ENCODE peak calls at places on chromosomes 13 and 19, in seven cellular contexts. V is neural progenitor cell, H is endodermal cell, F is heart right ventricle, K is substantia nigra, N is left lung, E is ascending aorta. Q is an unnamed sample.

GRCh38 chr13:38819053-38819452 is 132.2 kb downstream of the FREM2 start:
- DNase-seq in V (peak), H (no peak), F (no peak), K (no peak), N (no peak), E (no peak), Q (no peak)

GRCh38 chr19:49775742-49776370 is 9.1 kb downstream of the AP2A1 start:
- DNase-seq in V (no peak), H (no peak), F (no peak), K (no peak), N (no peak), E (no peak), Q (no peak)

GRCh38 chr19:50607874-50608785 is 31.6 kb downstream of the SYT3 start:
- DNase-seq in V (peak), H (peak), F (peak), K (peak), N (peak), E (peak), Q (no peak)

GRCh38 chr13:76222511-76222910 is 586.4 kb downstream of the LMO7 start:
- DNase-seq in V (no peak), H (no peak), F (no peak), K (no peak), N (no peak), E (no peak), Q (no peak)

GRCh38 chr19:17070912-17071311 is 4.3 kb downstream of the HAUS8 start:
- DNase-seq in V (no peak), H (no peak), F (no peak), K (no peak), N (peak), E (no peak), Q (no peak)

GRCh38 chr19:16085115-16085514 is 8.8 kb downstream of the TPM4 start:
- DNase-seq in V (no peak), H (no peak), F (no peak), K (no peak), N (no peak), E (no peak), Q (no peak)

GRCh38 chr13:78657699-78658629 is 991 bp downstream of the OBI1 start:
- DNase-seq in V (no peak), H (peak), F (no peak), K (no peak), N (no peak), E (no peak), Q (no peak)

GRCh38 chr19:51317968-51318367 is 6.5 kb downstream of the IGLON5 start:
- DNase-seq in V (no peak), H (no peak), F (no peak), K (no peak), N (no peak), E (no peak), Q (no peak)

GRCh38 chr13:74978596-74978995 is 503.4 kb downstream of the TBC1D4 start:
- DNase-seq in V (no peak), H (no peak), F (no peak), K (no peak), N (no peak), E (no peak), Q (peak)

DNA sequence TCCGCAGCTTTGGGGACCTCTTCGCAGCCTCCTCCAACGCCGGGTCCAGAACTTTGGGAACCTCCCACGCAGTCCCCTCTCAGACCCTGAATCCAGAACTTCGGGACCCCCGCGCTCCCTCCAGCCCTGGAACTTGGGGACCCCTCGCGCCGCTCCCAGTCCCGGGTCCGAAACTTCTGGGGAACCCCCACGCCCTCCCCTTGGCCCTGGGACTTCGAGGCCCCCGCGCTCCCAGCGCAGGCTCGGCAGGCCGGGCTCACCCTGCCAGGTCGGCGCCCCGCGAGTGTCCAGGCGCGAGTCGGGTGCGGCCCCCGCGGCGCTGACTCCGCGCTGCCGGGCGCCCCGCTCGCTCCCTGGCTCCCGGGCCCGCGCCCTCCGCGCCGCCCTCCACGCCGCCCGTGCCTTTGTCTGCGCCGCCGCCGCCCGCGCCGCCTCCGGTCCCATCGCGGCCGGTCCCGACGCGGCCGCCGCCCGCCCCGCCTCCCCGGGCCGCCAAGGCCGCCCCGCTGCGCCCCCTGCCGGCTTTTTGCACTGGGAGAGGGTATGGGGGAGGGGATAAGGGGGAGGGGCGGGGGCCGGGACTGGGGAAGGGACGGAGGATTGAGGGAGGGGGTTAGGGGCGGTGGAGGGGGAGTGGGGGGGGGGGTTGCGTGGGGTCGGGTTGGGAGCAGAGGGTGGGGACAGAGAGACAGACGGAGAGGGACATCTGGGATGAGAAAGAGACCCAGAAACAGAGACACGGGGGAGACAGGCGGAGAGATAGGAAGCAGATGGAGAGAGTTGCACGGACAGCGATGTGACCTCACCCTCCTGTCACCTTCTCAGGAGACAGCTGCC is at the start of gene HOMER3:
- DNase-seq in V (peak), H (peak), F (peak), K (no peak), N (peak), E (peak), Q (peak)
- H3K27ac ChIP-seq in V (no peak), H (peak), F (peak), K (peak), N (peak), E (peak), Q (peak)

DNA sequence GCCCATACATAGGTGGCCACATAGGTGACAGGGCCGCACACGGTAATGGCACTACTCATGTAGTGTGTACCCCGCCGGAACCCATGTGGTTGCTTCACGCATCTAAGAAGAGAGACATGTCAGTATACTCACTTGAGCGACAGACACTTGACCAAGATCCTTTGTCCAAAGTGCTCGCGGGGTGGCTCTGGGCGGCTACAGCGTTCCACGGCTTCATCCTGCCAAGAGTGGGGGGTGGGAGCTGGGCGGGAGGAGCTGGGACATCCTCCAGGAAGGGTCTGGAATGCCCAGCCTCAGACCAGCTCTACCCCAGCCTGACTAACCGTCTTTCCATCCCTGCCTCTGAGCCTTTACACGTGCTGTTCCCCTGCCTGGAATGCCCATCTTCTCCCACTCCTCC is 8.5 kb downstream of the ANGPTL8 start:
- DNase-seq in V (no peak), H (no peak), F (no peak), K (no peak), N (no peak), E (no peak), Q (no peak)
- H3K27ac ChIP-seq in V (no peak), H (no peak), F (peak), K (no peak), N (peak), E (no peak), Q (peak)

GRCh38 chr19:9793051-9793591 is 24.6 kb upstream of the ZNF846 start:
- DNase-seq in V (no peak), H (no peak), F (peak), K (no peak), N (peak), E (peak), Q (no peak)

GRCh38 chr19:9796113-9796773 is 22.6 kb downstream of the FBXL12 start:
- DNase-seq in V (peak), H (peak), F (peak), K (peak), N (no peak), E (peak), Q (peak)

GRCh38 chr19:9789066-9789465 is 20.5 kb upstream of the ZNF846 start:
- DNase-seq in V (no peak), H (peak), F (no peak), K (no peak), N (no peak), E (no peak), Q (no peak)

GRCh38 chr19:9792191-9793050 is 23.9 kb upstream of the ZNF846 start:
- DNase-seq in V (peak), H (peak), F (peak), K (peak), N (peak), E (peak), Q (peak)

GRCh38 chr19:9791552-9792181 is 23.1 kb upstream of the ZNF846 start:
- DNase-seq in V (peak), H (peak), F (peak), K (peak), N (peak), E (peak), Q (peak)
- H3K27ac ChIP-seq in V (no peak), H (peak), F (peak), K (peak), N (peak), E (peak), Q (peak)

GRCh38 chr13:48158290-48158689 is 63.4 kb upstream of the MED4 start:
- DNase-seq in V (no peak), H (no peak), F (no peak), K (no peak), N (no peak), E (no peak), Q (no peak)

GRCh38 chr13:48153186-48153585 is 58.3 kb upstream of the MED4 start:
- DNase-seq in V (no peak), H (no peak), F (no peak), K (no peak), N (no peak), E (no peak), Q (no peak)

GRCh38 chr13:48156466-48156865 is 61.6 kb upstream of the MED4 start:
- DNase-seq in V (no peak), H (peak), F (no peak), K (no peak), N (no peak), E (no peak), Q (no peak)

GRCh38 chr13:48154671-48155070 is 59.8 kb upstream of the MED4 start:
- DNase-seq in V (no peak), H (no peak), F (no peak), K (no peak), N (no peak), E (no peak), Q (no peak)

DNA sequence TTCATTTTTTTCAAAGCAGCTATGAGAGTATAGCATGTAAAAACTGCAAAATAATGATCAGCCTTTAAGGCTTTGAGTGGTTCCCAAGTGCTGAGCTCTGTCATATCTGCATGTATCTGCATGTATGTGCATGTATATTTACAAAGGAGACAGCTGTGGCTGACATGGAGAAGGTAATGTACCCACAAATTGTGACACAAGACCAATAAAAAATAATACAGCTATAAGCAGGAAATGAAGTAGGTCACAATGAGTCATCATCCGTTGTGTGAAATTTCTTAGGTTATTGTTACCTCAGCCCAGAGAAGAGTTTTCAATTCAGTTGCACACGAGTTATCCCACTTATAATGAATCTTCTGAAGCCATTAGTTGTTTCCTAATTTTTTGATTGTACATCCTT is 60.9 kb upstream of the MED4 start:
- DNase-seq in V (no peak), H (no peak), F (no peak), K (no peak), N (no peak), E (no peak), Q (no peak)
- H3K27ac ChIP-seq in V (no peak), H (no peak), F (peak), K (no peak), N (peak), E (peak), Q (no peak)

DNA sequence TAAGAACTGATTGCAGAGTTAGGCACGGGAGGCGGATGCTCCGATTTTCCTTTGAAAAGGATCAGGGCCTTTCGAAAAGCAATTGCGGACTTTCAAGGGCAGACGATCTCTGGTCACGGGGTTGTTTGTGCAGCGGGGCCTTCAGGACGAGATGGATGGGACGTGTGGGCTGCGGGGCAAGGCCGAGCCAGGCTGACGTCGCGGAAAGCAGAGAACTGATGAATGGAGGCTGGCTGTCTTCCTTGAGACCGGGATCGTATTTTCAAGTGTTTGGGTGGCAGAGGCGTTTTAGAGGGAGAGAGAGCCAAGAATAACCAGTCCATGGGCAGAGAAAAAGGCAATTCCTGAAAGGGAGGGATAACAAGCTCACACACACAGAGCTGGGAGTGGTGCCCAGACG is 138.9 kb upstream of the USP29 start:
- DNase-seq in V (no peak), H (no peak), F (no peak), K (no peak), N (no peak), E (no peak), Q (no peak)
- H3K27ac ChIP-seq in V (no peak), H (no peak), F (no peak), K (no peak), N (no peak), E (no peak), Q (peak)

DNA sequence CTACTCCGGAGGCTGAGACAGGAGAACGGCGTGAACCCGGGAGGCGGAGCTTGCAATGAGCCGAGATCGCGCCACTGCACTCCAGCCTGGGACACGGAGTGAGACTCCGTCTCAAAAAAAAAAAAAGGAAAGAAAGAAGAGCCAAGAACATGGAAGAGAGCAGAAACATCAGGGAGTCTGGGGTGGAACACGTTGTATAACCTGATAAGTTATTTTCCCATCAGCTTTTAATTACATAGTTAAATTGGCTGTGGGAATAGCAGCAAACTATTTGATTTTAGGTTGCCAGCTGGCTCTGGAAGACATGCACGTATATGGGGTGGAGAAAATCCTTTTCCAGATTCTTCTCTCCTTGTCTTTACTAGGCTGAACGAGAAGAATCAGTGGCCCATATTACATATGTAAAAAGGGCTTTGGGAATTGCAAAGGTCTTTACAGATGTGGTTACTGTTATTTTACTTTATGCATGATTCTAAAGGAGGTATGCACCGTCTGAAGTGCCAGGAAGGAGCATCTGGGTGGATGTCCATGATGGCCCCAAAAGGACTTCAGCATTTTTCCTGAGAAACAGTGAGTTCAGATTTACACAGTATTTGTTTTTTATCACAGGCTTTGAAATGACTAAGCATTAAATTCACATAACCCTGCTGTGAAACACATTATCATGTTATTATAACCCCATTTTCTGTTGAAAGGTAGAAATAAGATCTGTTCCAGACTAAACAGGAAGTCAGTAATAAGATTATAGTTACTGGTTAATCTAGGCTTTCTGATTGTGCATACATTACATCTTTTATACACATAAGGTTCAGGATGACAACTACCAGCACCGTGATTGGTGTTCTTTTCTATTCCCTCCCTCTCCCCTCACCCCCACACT is 4.6 kb upstream of the NAA16 start:
- DNase-seq in V (no peak), H (no peak), F (no peak), K (no peak), N (no peak), E (no peak), Q (no peak)
- H3K27ac ChIP-seq in V (no peak), H (no peak), F (no peak), K (no peak), N (no peak), E (no peak), Q (no peak)

DNA sequence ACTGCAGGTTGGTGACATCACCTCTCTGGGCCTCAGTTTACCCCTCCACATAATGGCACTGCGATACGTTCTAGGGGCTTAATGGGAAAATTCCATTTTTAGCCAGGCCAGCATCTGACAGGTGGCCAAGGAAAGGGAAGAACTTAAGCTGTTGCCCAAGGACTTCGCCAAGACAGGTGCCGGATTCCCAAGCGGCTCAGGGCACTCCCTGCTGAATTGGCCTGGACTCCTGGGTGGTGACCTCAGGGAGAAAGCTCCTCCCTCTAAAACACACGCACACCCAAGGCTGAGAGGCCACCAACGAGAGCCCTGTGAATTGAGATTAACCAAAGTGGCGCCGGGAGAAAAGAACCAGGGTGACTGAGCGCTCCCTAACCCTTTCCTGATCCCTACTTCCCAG is 13.3 kb downstream of the MAST3 start:
- DNase-seq in V (no peak), H (no peak), F (no peak), K (no peak), N (no peak), E (no peak), Q (no peak)
- H3K27ac ChIP-seq in V (no peak), H (no peak), F (peak), K (peak), N (peak), E (no peak), Q (no peak)

GRCh38 chr13:77360032-77360431 is 33.1 kb upstream of the MYCBP2 start:
- DNase-seq in V (no peak), H (no peak), F (no peak), K (no peak), N (no peak), E (no peak), Q (no peak)

GRCh38 chr13:77359171-77359570 is 32.3 kb upstream of the MYCBP2 start:
- DNase-seq in V (no peak), H (no peak), F (no peak), K (no peak), N (no peak), E (no peak), Q (no peak)

GRCh38 chr13:77358001-77358400 is 31.1 kb upstream of the MYCBP2 start:
- DNase-seq in V (no peak), H (no peak), F (no peak), K (no peak), N (no peak), E (no peak), Q (no peak)

GRCh38 chr13:77362166-77362565 is 35.3 kb upstream of the MYCBP2 start:
- DNase-seq in V (no peak), H (no peak), F (no peak), K (no peak), N (no peak), E (no peak), Q (no peak)
- H3K27ac ChIP-seq in V (no peak), H (no peak), F (no peak), K (no peak), N (no peak), E (no peak), Q (no peak)

GRCh38 chr19:32971715-32972540 is at the start of the genes CEP89 and FAAP24:
- DNase-seq in V (peak), H (peak), F (peak), K (peak), N (peak), E (peak), Q (peak)

GRCh38 chr19:32976223-32976805 is 4.3 kb downstream of the FAAP24 start:
- DNase-seq in V (peak), H (peak), F (peak), K (peak), N (no peak), E (peak), Q (peak)

DNA sequence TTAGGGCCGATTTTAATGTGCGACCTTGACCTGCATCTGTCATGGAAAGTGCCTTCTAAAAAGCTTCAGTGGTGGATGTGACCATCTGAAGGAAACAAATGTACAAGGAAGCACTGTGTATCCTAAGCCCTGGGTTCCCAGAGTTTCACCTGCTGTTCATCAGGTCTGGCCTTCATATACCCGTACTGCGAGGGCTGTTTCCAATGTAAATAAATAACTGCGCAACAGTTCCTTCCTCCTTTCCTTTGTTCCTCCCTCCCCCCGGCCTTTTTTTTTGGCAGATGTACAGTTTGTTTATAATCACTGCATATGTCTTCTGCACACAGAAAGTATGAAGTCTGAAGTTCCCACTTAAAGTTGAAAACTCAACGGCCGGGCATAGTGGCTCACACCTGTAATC is 5.2 kb downstream of the FAAP24 start:
- DNase-seq in V (no peak), H (no peak), F (no peak), K (no peak), N (no peak), E (no peak), Q (no peak)
- H3K27ac ChIP-seq in V (no peak), H (no peak), F (peak), K (no peak), N (peak), E (no peak), Q (no peak)